ENCODE peak calls at places on chromosomes 7 and 10, in ten cellular contexts. L is adipocyte; B is CD8-positive, alpha-beta T cell; K is fibroblast of pulmonary artery; J is NCI-H774; A is HEK293T; C is Right ventricle myocardium inferior; O is posterior vena cava; H is AML-193; W is germinal center. I is an unnamed sample.
A peak's percentile ranks its signal among the peaks of the same experiment; 100 is the strongest.

GRCh38 chr7:28376634-28377033 is 35.7 kb upstream of the CREB5 start:
- DNase-seq in L (no peak), B (no peak), K (no peak), J (no peak), A (no peak), C (no peak), O (no peak), H (no peak), W (no peak), I (no peak)

GRCh38 chr7:24820730-24821044 is 63.4 kb upstream of the GSDME start:
- DNase-seq in L (peak; percentile 87), B (no peak), K (peak; percentile 80), J (no peak), A (no peak), C (no peak), O (no peak), H (no peak), W (no peak), I (no peak)

GRCh38 chr7:131293018-131293417 is 34.7 kb upstream of the MKLN1 start:
- DNase-seq in L (peak; percentile 28), B (no peak), K (peak; percentile 37), J (no peak), A (no peak), C (no peak), O (peak; percentile 87), H (no peak), W (no peak), I (no peak)

GRCh38 chr7:101197991-101198390 is 2.8 kb downstream of the MOGAT3 start:
- DNase-seq in L (no peak), B (no peak), K (no peak), J (no peak), A (no peak), C (no peak), O (no peak), H (no peak), W (no peak), I (no peak)

GRCh38 chr7:66640802-66641525 is 12.3 kb downstream of the KCTD7 start:
- DNase-seq in L (no peak), B (no peak), K (no peak), J (no peak), A (no peak), C (no peak), O (no peak), H (no peak), W (no peak), I (no peak)

GRCh38 chr10:76315240-76315639 is 883.8 kb downstream of the LRMDA start:
- DNase-seq in L (no peak), B (no peak), K (no peak), J (no peak), A (no peak), C (peak; percentile 32), O (no peak), H (no peak), W (no peak), I (no peak)

GRCh38 chr7:132576723-132577089 is 436 bp upstream of the PLXNA4 start:
- DNase-seq in L (peak; percentile 24), B (no peak), K (no peak), J (no peak), A (peak; percentile 21), C (no peak), O (no peak), H (no peak), W (no peak), I (no peak)

GRCh38 chr10:67933199-67933598 is 48.7 kb downstream of the SIRT1 start:
- DNase-seq in L (no peak), B (no peak), K (no peak), J (no peak), A (no peak), C (no peak), O (no peak), H (no peak), W (no peak), I (no peak)

GRCh38 chr7:134637934-134638719 is 8.5 kb upstream of the BPGM start:
- DNase-seq in L (no peak), B (no peak), K (no peak), J (no peak), A (no peak), C (no peak), O (no peak), H (no peak), W (no peak), I (no peak)

GRCh38 chr10:106863549-106863948 is 301.0 kb downstream of the SORCS1 start:
- DNase-seq in L (no peak), B (no peak), K (no peak), J (no peak), A (peak; percentile 43), C (no peak), O (no peak), H (no peak), W (no peak), I (no peak)

GRCh38 chr10:79390551-79391229 is 43.4 kb downstream of the PPIF start:
- DNase-seq in L (no peak), B (no peak), K (no peak), J (no peak), A (no peak), C (peak; percentile 74), O (peak; percentile 83), H (no peak), W (peak; percentile 63), I (no peak)

GRCh38 chr10:57535306-57535705 is 732.4 kb downstream of the IPMK start:
- DNase-seq in L (no peak), B (no peak), K (no peak), J (no peak), A (no peak), C (no peak), O (no peak), H (no peak), W (no peak), I (no peak)

GRCh38 chr7:159098795-159099194 is 45.9 kb downstream of the VIPR2 start:
- DNase-seq in L (peak; percentile 8), B (no peak), K (no peak), J (no peak), A (no peak), C (no peak), O (peak; percentile 85), H (no peak), W (no peak), I (no peak)

GRCh38 chr7:135283959-135284638 is 50.5 kb downstream of the STRA8 start:
- DNase-seq in L (no peak), B (no peak), K (no peak), J (no peak), A (no peak), C (no peak), O (no peak), H (no peak), W (no peak), I (no peak)

GRCh38 chr7:77313876-77314480 is 102.2 kb downstream of the GSAP start:
- DNase-seq in L (no peak), B (no peak), K (no peak), J (no peak), A (no peak), C (no peak), O (no peak), H (no peak), W (no peak), I (no peak)

GRCh38 chr7:44110724-44111635 is 6.8 kb downstream of the AEBP1 start:
- DNase-seq in L (no peak), B (no peak), K (no peak), J (no peak), A (no peak), C (peak; percentile 48), O (no peak), H (no peak), W (no peak), I (no peak)

GRCh38 chr10:73577788-73578187 is 13.4 kb downstream of the USP54 start:
- DNase-seq in L (peak; percentile 28), B (no peak), K (peak; percentile 59), J (no peak), A (no peak), C (no peak), O (peak; percentile 83), H (no peak), W (no peak), I (peak; percentile 13)

GRCh38 chr7:98469088-98469487 is 68.2 kb upstream of the BAIAP2L1 start:
- DNase-seq in L (no peak), B (no peak), K (no peak), J (no peak), A (no peak), C (no peak), O (no peak), H (no peak), W (no peak), I (no peak)

GRCh38 chr10:30708234-30708633 is 78.7 kb upstream of the LYZL2 start:
- DNase-seq in L (no peak), B (no peak), K (no peak), J (no peak), A (no peak), C (no peak), O (no peak), H (no peak), W (no peak), I (no peak)

GRCh38 chr7:148356303-148356702 is 234.3 kb upstream of the C7orf33 start:
- DNase-seq in L (no peak), B (no peak), K (no peak), J (no peak), A (no peak), C (peak; percentile 85), O (peak; percentile 87), H (no peak), W (no peak), I (no peak)

GRCh38 chr7:33287738-33288137 is 158.4 kb downstream of the BBS9 start:
- DNase-seq in L (no peak), B (no peak), K (no peak), J (no peak), A (no peak), C (no peak), O (no peak), H (no peak), W (no peak), I (no peak)

GRCh38 chr10:88157981-88158465 is 294.6 kb downstream of the PTEN start:
- DNase-seq in L (peak; percentile 83), B (no peak), K (peak; percentile 86), J (no peak), A (no peak), C (no peak), O (no peak), H (peak; percentile 55), W (no peak), I (no peak)

GRCh38 chr7:20509892-20510645 is 105.4 kb upstream of the ABCB5 start:
- DNase-seq in L (no peak), B (no peak), K (no peak), J (no peak), A (no peak), C (no peak), O (no peak), H (no peak), W (no peak), I (no peak)

GRCh38 chr7:159020987-159021386 is 123.7 kb downstream of the VIPR2 start:
- DNase-seq in L (no peak), B (no peak), K (no peak), J (no peak), A (no peak), C (no peak), O (no peak), H (no peak), W (no peak), I (no peak)

GRCh38 chr7:43692582-43693373 is 36.5 kb downstream of the COA1 start:
- DNase-seq in L (no peak), B (no peak), K (no peak), J (no peak), A (no peak), C (no peak), O (no peak), H (no peak), W (no peak), I (no peak)

GRCh38 chr7:69765879-69766278 is 167.6 kb downstream of the AUTS2 start:
- DNase-seq in L (no peak), B (no peak), K (no peak), J (no peak), A (no peak), C (no peak), O (no peak), H (no peak), W (no peak), I (no peak)

GRCh38 chr10:67785098-67785497 is 52.9 kb downstream of the DNAJC12 start:
- DNase-seq in L (no peak), B (no peak), K (no peak), J (peak; percentile 56), A (no peak), C (no peak), O (no peak), H (no peak), W (no peak), I (no peak)

GRCh38 chr7:47185193-47185592 is 396.7 kb downstream of the TNS3 start:
- DNase-seq in L (no peak), B (no peak), K (no peak), J (no peak), A (no peak), C (no peak), O (no peak), H (no peak), W (no peak), I (no peak)